ENCODE peak calls at places on chromosomes 12 and 14, in five cellular contexts. L, O, G, S and M are unnamed samples.

GRCh38 chr14:75279153-75279738 is 618 bp downstream of the FOS start:
- DNase-seq in L (peak; percentile 18), S (peak; percentile 42), O (no peak), G (peak; percentile 67), M (no peak)

GRCh38 chr12:61490732-61491498 is 769.3 kb upstream of the USP15 start:
- DNase-seq in L (peak; percentile 34), O (no peak), G (no peak), S (no peak), M (no peak)

GRCh38 chr14:68651652-68652432 is 141.0 kb downstream of the ZFP36L1 start:
- DNase-seq in S (no peak), G (peak; percentile 69), O (no peak), L (no peak), M (no peak)

GRCh38 chr14:32578181-32578580 is 249.1 kb downstream of the AKAP6 start:
- DNase-seq in O (no peak), L (peak; percentile 3), S (no peak), G (no peak), M (no peak)

GRCh38 chr12:109131522-109132050 is 15.2 kb downstream of the ACACB start:
- DNase-seq in O (no peak), S (no peak), G (no peak), L (no peak), M (no peak)

GRCh38 chr14:73153272-73153671 is 17.0 kb downstream of the PSEN1 start:
- DNase-seq in L (no peak), O (no peak), S (no peak), G (peak; percentile 60), M (no peak)

GRCh38 chr14:88682495-88683114 is 110.1 kb downstream of the EML5 start:
- DNase-seq in G (peak; percentile 2), L (no peak), S (no peak), O (no peak), M (no peak)

GRCh38 chr12:92445253-92446081 is 257.3 kb upstream of the PLEKHG7 start:
- DNase-seq in O (no peak), L (peak; percentile 13), S (no peak), G (no peak), M (no peak)

GRCh38 chr14:66619952-66620351 is 112.0 kb downstream of the GPHN start:
- DNase-seq in O (no peak), S (no peak), G (no peak), L (no peak), M (no peak)

GRCh38 chr14:65502676-65503124 is 90.2 kb downstream of the FUT8 start:
- DNase-seq in L (no peak), G (peak; percentile 75), O (no peak), S (no peak), M (no peak)

GRCh38 chr12:33223956-33224355 is 215.7 kb downstream of the SYT10 start:
- DNase-seq in O (no peak), G (no peak), S (no peak), L (no peak), M (no peak)

GRCh38 chr12:49776413-49776812 is 35.1 kb downstream of the TMBIM6 start:
- DNase-seq in G (peak; percentile 75), O (peak; percentile 5), L (peak; percentile 72), S (peak; percentile 50), M (peak; percentile 81)

GRCh38 chr12:104998423-104999346 is 12.6 kb downstream of the NOPCHAP1 start:
- DNase-seq in S (no peak), G (no peak), O (no peak), L (no peak), M (no peak)